ENCODE peak calls at places on chromosomes 7 and 10, in four cellular contexts. R is activated CD8-positive, alpha-beta memory T cell treated with anti-CD3 and anti-CD28 coated beads for 1 hour; C is hepatocyte; B is SHP77. S is an unnamed sample.

GRCh38 chr10:34716958-34717357 is 98.1 kb downstream of the PARD3 start:
- DNase-seq in R (no peak), C (no peak), B (no peak), S (no peak)

GRCh38 chr7:78620931-78621330 is 822.4 kb downstream of the PHTF2 start:
- DNase-seq in R (no peak), C (peak), B (no peak), S (peak)

GRCh38 chr7:111091623-111092370 is 870 bp downstream of the LRRN3 start:
- DNase-seq in R (no peak), C (no peak), B (peak), S (peak)

GRCh38 chr10:27383595-27384542 is 120.2 kb upstream of the RAB18 start:
- DNase-seq in R (no peak), C (no peak), B (peak), S (no peak)

GRCh38 chr7:131664570-131664969 is 108.1 kb upstream of the PODXL start:
- DNase-seq in R (no peak), C (no peak), B (no peak), S (no peak)

GRCh38 chr7:105473163-105473562 is 48.9 kb downstream of the PUS7 start:
- DNase-seq in R (no peak), C (peak), B (no peak), S (no peak)

GRCh38 chr10:78134919-78135318 is 101.3 kb downstream of the RPS24 start:
- DNase-seq in R (no peak), C (no peak), B (no peak), S (no peak)

GRCh38 chr10:3780056-3780765 is 4.8 kb downstream of the KLF6 start:
- DNase-seq in R (no peak), C (no peak), B (no peak), S (no peak)

GRCh38 chr10:29317027-29317420 is 28.2 kb downstream of the LYZL1 start:
- DNase-seq in R (no peak), C (no peak), B (no peak), S (no peak)

GRCh38 chr10:24153016-24153415 is 55.9 kb upstream of the KIAA1217 start:
- DNase-seq in R (no peak), C (peak), B (no peak), S (no peak)

GRCh38 chr7:116859323-116859722 is 3.1 kb upstream of the CAPZA2 start:
- DNase-seq in R (no peak), C (no peak), B (no peak), S (no peak)

GRCh38 chr10:8986975-8987374 is 932.5 kb downstream of the GATA3 start:
- DNase-seq in R (no peak), C (no peak), B (no peak), S (no peak)

GRCh38 chr7:113404245-113404644 is 285.9 kb upstream of the SMIM30 start:
- DNase-seq in R (no peak), C (no peak), B (peak), S (peak)

GRCh38 chr10:98555011-98555619 is 108.4 kb upstream of the HPS1 start:
- DNase-seq in R (no peak), C (peak), B (no peak), S (no peak)

GRCh38 chr7:155224116-155224811 is 73.4 kb upstream of the INSIG1 start:
- DNase-seq in R (no peak), C (no peak), B (no peak), S (no peak)

GRCh38 chr7:55794527-55794926 is 68.0 kb downstream of the SEPTIN14 start:
- DNase-seq in R (no peak), C (no peak), B (peak), S (no peak)

GRCh38 chr10:59268460-59268859 is 92.0 kb downstream of the PHYHIPL start:
- DNase-seq in R (no peak), C (no peak), B (no peak), S (no peak)

GRCh38 chr10:30353851-30354250 is 4.8 kb upstream of the MTPAP start:
- DNase-seq in R (no peak), C (no peak), B (no peak), S (no peak)

GRCh38 chr10:71031601-71032000 is 143.2 kb upstream of the PCBD1 start:
- DNase-seq in R (no peak), C (no peak), B (no peak), S (no peak)

GRCh38 chr7:88217675-88218427 is 2.0 kb downstream of the SRI start:
- DNase-seq in R (no peak), C (no peak), B (no peak), S (no peak)

GRCh38 chr10:69861251-69862240 is 59.8 kb downstream of the COL13A1 start:
- DNase-seq in R (no peak), C (peak), B (no peak), S (no peak)

GRCh38 chr7:70698219-70698832 is 433.6 kb upstream of the GALNT17 start:
- DNase-seq in R (no peak), C (peak), B (peak), S (peak)

GRCh38 chr7:134366481-134366880 is 49.8 kb upstream of the SLC35B4 start:
- DNase-seq in R (no peak), C (no peak), B (no peak), S (no peak)

GRCh38 chr7:155408657-155409586 is 49.0 kb upstream of the EN2 start:
- DNase-seq in R (no peak), C (no peak), B (no peak), S (no peak)

GRCh38 chr7:150988230-150989226 is 2.3 kb upstream of the NOS3 start:
- DNase-seq in R (peak), C (peak), B (peak), S (peak)

GRCh38 chr7:80591654-80592053 is 46.8 kb upstream of the CD36 start:
- DNase-seq in R (no peak), C (no peak), B (no peak), S (no peak)

GRCh38 chr10:49403363-49403762 is 7.5 kb upstream of the DRGX start:
- DNase-seq in R (no peak), C (no peak), B (no peak), S (no peak)

GRCh38 chr10:58700576-58700975 is 187.9 kb downstream of the BICC1 start:
- DNase-seq in R (no peak), C (no peak), B (no peak), S (no peak)

GRCh38 chr10:88413412-88413811 is 169.7 kb downstream of the RNLS start:
- DNase-seq in R (no peak), C (no peak), B (no peak), S (no peak)

GRCh38 chr10:38112159-38112558 is 18.0 kb downstream of the ZNF37A start:
- DNase-seq in R (no peak), C (no peak), B (no peak), S (no peak)

GRCh38 chr7:76300210-76300731 is 2.2 kb upstream of the HSPB1 start:
- DNase-seq in R (no peak), C (peak), B (no peak), S (no peak)

GRCh38 chr7:27169658-27170493 is 4.2 kb downstream of the HOXA10 start:
- DNase-seq in R (no peak), C (peak), B (no peak), S (no peak)

GRCh38 chr7:128827971-128828711 is 2.1 kb upstream of the FLNC start:
- DNase-seq in R (no peak), C (peak), B (no peak), S (no peak)

GRCh38 chr10:58335306-58336005 is 650 bp downstream of the UBE2D1 start:
- DNase-seq in R (no peak), C (peak), B (no peak), S (no peak)

GRCh38 chr10:75613685-75614587 is 182.5 kb downstream of the LRMDA start:
- DNase-seq in R (no peak), C (peak), B (no peak), S (no peak)